ENCODE peak calls at places on chromosomes 2 and 18, in five cellular contexts. V is CD8-positive, alpha-beta T cell; X is NCI-H1092; K is DND-41; N is sciatic nerve. B is an unnamed sample.

GRCh38 chr2:106866636-106867035 is 19.3 kb downstream of the ST6GAL2 start:
- DNase-seq in V (no peak), X (no peak), K (no peak), N (no peak), B (no peak)

GRCh38 chr2:142180820-142181533 is 50.2 kb upstream of the LRP1B start:
- DNase-seq in V (no peak), X (no peak), K (peak), N (no peak), B (peak)

GRCh38 chr2:44326548-44327269 is 34.6 kb downstream of the PREPL start:
- DNase-seq in V (no peak), X (no peak), K (no peak), N (no peak), B (no peak)

GRCh38 chr2:54459037-54459441 is 2.9 kb downstream of the SPTBN1 start:
- DNase-seq in V (no peak), X (no peak), K (peak), N (no peak), B (peak)

GRCh38 chr2:140178224-140178623 is 1398.0 kb upstream of the NXPH2 start:
- DNase-seq in V (no peak), X (no peak), K (no peak), N (no peak), B (no peak)

GRCh38 chr2:82027901-82028570 is 1723.5 kb upstream of the LRRTM1 start:
- DNase-seq in V (no peak), X (peak), K (no peak), N (no peak), B (no peak)

GRCh38 chr2:39497077-39497867 is 60.2 kb upstream of the MAP4K3 start:
- DNase-seq in V (no peak), X (no peak), K (no peak), N (no peak), B (no peak)

GRCh38 chr18:48203961-48204666 is 205.1 kb downstream of the ZBTB7C start:
- DNase-seq in V (no peak), X (no peak), K (no peak), N (no peak), B (no peak)

GRCh38 chr2:69734040-69734611 is 7.8 kb upstream of the ANXA4 start:
- DNase-seq in V (no peak), X (no peak), K (no peak), N (no peak), B (no peak)

GRCh38 chr2:164840930-164841718 is 499 bp downstream of the COBLL1 start:
- DNase-seq in V (no peak), X (peak), K (peak), N (peak), B (peak)

GRCh38 chr2:134120160-134120717 is 133.6 kb upstream of the MGAT5 start:
- DNase-seq in V (peak), X (no peak), K (peak), N (peak), B (peak)

GRCh38 chr2:48510329-48510728 is 19.6 kb upstream of the STON1 start:
- DNase-seq in V (no peak), X (no peak), K (no peak), N (no peak), B (peak)

GRCh38 chr2:236240228-236240990 is 23.8 kb downstream of the ASB18 start:
- DNase-seq in V (no peak), X (no peak), K (no peak), N (no peak), B (peak)

GRCh38 chr2:15714609-15715008 is 122.9 kb downstream of the DDX1 start:
- DNase-seq in V (no peak), X (no peak), K (no peak), N (no peak), B (no peak)

GRCh38 chr2:172214252-172214651 is 111.6 kb upstream of the DLX2 start:
- DNase-seq in V (no peak), X (no peak), K (no peak), N (no peak), B (no peak)

GRCh38 chr2:1509271-1509995 is 96.2 kb downstream of the TPO start:
- DNase-seq in V (peak), X (no peak), K (no peak), N (peak), B (no peak)

GRCh38 chr2:162212366-162212765 is 30.9 kb downstream of the FAP start:
- DNase-seq in V (no peak), X (no peak), K (no peak), N (no peak), B (peak)

GRCh38 chr2:36731941-36732700 is 35.6 kb downstream of the VIT start:
- DNase-seq in V (no peak), X (no peak), K (no peak), N (no peak), B (peak)

GRCh38 chr2:10239561-10239967 is 63.1 kb upstream of the HPCAL1 start:
- DNase-seq in V (no peak), X (no peak), K (no peak), N (peak), B (no peak)